ENCODE peak calls at places on chromosome 18, in four cellular contexts. H is SHP77 treated with DMSO at 0.1 percent for 48 hours, S is astrocyte of the spinal cord, W is AG08395. D is an unnamed sample.

GRCh38 chr18:741931-742512 is 29.6 kb upstream of the ENOSF1 start:
- DNase-seq in H (peak), S (peak), W (peak), D (no peak)

GRCh38 chr18:57747809-57748680 is 55.1 kb downstream of the ATP8B1 start:
- DNase-seq in H (no peak), S (no peak), W (no peak), D (no peak)

GRCh38 chr18:62525611-62526010 is 2.8 kb downstream of the ZCCHC2 start:
- DNase-seq in H (no peak), S (no peak), W (no peak), D (no peak)

GRCh38 chr18:76494181-76494540 is 881 bp downstream of the ZNF516 start:
- DNase-seq in H (no peak), S (peak), W (no peak), D (no peak)

GRCh38 chr18:33459612-33460011 is 19.1 kb upstream of the CCDC178 start:
- DNase-seq in H (peak), S (no peak), W (no peak), D (no peak)

GRCh38 chr18:34880882-34881852 is 160.0 kb upstream of the MAPRE2 start:
- DNase-seq in H (no peak), S (peak), W (no peak), D (no peak)

GRCh38 chr18:63979409-63979908 is 9.6 kb downstream of the SERPINB8 start:
- DNase-seq in H (peak), S (peak), W (peak), D (no peak)

GRCh38 chr18:76380791-76381405 is 114.1 kb downstream of the ZNF516 start:
- DNase-seq in H (no peak), S (no peak), W (peak), D (no peak)

GRCh38 chr18:58716046-58716766 is 44.9 kb downstream of the MALT1 start:
- DNase-seq in H (no peak), S (no peak), W (no peak), D (no peak)